ENCODE peak calls at places on chromosomes 1 and 21, in six cellular contexts. J is neural progenitor cell; I is AG04450; M is uterus; A is fibroblast of lung; B is naive thymus-derived CD4-positive, alpha-beta T cell. C is an unnamed sample. For H3K9me3, the result is how much of the 10 kb centered on the place peaks cover.

GRCh38 chr1:213327318-213327667 is 276.3 kb downstream of the RPS6KC1 start:
- DNase-seq in B (no peak), M (no peak), J (no peak), A (peak), I (peak), C (no peak)

GRCh38 chr1:35637401-35637809 is 3.9 kb downstream of the PSMB2 start:
- DNase-seq in A (peak), M (no peak), I (no peak), J (no peak), B (no peak), C (no peak)

GRCh38 chr1:21933397-21934248 is 3.5 kb downstream of the HSPG2 start:
- DNase-seq in B (no peak), A (peak), M (peak), I (no peak), J (no peak), C (no peak)

GRCh38 chr1:170309389-170310013 is 163.7 kb downstream of the NTMT2 start:
- DNase-seq in A (peak), J (no peak), I (peak), B (no peak), M (peak), C (no peak)

GRCh38 chr1:29655145-29655544 is 418.8 kb downstream of the PTPRU start:
- DNase-seq in B (no peak), I (no peak), M (no peak), J (no peak), A (no peak), C (no peak)

GRCh38 chr21:29332461-29333354 is 34.0 kb downstream of the BACH1 start:
- DNase-seq in J (no peak), A (peak), B (no peak), I (no peak), M (no peak), C (no peak)

GRCh38 chr1:87786861-87787548 is 458.3 kb downstream of the LMO4 start:
- DNase-seq in M (no peak), J (no peak), I (no peak), A (no peak), B (no peak), C (no peak)

GRCh38 chr1:85300140-85300539 is 23.7 kb upstream of the BCL10 start:
- DNase-seq in M (no peak), B (no peak), A (no peak), I (no peak), J (no peak), C (no peak)

GRCh38 chr1:46478721-46479485 is 10.7 kb upstream of the DMBX1 start:
- DNase-seq in A (no peak), M (no peak), I (no peak), J (no peak), B (no peak), C (no peak)

GRCh38 chr1:225449261-225449660 is 21.4 kb upstream of the LBR start:
- DNase-seq in M (no peak), J (no peak), B (no peak), I (no peak), A (peak), C (no peak)

GRCh38 chr1:201050515-201051277 is 27.2 kb upstream of the KIF21B start:
- DNase-seq in A (peak), B (no peak), I (no peak), M (no peak), J (no peak), C (no peak)

GRCh38 chr1:166350490-166350889 is 183.7 kb upstream of the FAM78B start:
- DNase-seq in B (no peak), I (no peak), J (no peak), M (no peak), A (no peak), C (no peak)

GRCh38 chr1:98119793-98120192 is 199.0 kb upstream of the DPYD start:
- DNase-seq in I (no peak), J (peak), A (peak), B (no peak), M (no peak), C (no peak)

GRCh38 chr1:203421246-203421645 is 54.4 kb upstream of the PRELP start:
- DNase-seq in B (no peak), M (no peak), A (no peak), I (no peak), J (no peak), C (no peak)

GRCh38 chr1:108000620-108001105 is 35.7 kb upstream of the VAV3 start:
- DNase-seq in J (no peak), A (peak), I (peak), M (peak), B (no peak), C (no peak)

GRCh38 chr1:41950820-41951219 is 32.1 kb upstream of the HIVEP3 start:
- DNase-seq in B (no peak), M (no peak), I (no peak), A (peak), J (no peak), C (no peak)

DNA sequence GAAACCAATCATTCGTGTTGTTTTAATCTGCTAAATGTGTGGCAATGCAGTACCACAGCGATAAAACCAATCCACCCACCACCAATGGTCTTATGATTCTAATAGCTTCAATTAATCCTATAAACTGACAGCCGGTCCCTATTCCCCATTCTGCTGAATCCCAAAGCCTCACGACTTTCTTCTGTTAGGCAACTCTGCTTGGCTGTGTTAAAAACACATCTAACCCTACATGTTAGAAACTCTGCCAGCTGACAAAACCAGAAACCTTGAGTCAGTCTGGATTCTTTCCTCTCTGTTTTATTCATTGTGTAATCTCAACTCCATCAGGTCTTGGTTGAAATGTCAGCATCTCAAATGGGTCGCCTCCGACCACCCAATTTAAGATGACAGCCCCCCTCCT is 312.1 kb downstream of the DISC1 start:
- DNase-seq in M (no peak), I (no peak), J (no peak), A (no peak), B (no peak), C (no peak)
- H3K9me3 ChIP-seq in M (under half), I (under half), J (under half), A (under half), B (under half), C (under half)

DNA sequence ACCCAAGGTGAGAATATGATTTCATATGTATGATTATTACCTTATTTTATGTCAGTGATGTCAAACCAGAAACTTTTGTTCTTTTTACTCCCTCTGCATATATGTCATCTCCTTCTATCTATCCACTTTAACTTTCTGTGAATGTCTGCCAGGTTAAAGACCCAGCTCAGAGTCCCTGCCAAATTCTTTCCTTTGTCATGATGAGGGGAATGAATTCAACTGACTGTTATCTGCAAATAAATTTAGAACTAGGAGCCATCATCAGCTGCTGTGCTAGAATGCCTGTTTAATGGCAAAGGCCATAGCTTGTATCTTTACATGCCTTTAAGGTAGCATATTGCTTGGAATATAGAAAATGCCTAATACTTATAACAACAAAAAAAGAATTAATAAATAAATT is 815.6 kb upstream of the NEGR1 start:
- DNase-seq in I (no peak), A (no peak), J (no peak), M (no peak), B (no peak), C (no peak)
- H3K9me3 ChIP-seq in I (under half), A (under half), J (under half), M (under half), B (under half), C (under half)

DNA sequence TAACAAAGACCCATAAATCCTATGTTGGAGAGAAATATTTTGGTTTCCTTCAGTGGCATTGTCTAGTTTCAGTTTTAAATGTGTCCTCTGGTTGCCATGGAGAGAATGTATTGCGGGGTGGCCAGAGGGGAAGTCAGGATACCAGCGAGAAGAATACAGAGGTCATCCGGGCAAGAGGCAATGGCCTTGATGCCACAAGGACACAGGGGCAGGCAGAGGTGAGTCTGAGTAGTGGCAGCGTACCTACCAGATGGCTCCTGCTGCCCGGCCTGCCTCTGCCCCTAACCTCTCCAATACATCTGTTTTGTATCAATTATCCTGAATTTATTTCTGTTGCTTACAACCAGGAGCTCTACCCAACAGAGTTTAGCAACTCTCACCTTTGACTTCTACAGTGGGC is 14.9 kb downstream of the KLHDC7A start:
- DNase-seq in B (no peak), J (no peak), M (no peak), A (no peak), I (no peak), C (no peak)
- H3K9me3 ChIP-seq in B (under half), J (under half), M (under half), A (under half), I (under half), C (under half)

DNA sequence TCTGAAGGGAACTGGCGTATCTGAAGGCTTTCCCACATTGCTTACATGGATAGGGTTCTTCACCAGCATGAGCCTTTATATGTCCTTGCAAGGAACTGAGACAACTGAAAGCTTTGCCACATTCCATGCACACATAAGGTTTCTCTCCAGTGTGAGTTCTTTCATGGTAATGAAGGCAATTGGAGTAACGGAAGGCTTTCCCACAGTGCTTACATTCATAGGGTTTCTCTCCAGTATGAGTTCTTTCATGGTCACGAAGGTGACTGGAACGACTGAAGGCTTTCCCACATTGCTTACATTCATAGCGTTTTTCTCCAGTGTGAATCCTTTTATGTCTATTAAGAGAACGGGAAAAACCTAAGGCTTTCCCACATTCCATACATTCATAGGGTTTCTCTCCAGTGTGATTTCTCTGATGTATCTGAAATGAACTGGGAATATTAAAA is 15.0 kb downstream of the ZNF124 start:
- DNase-seq in A (no peak), M (no peak), I (no peak), B (no peak), J (no peak), C (no peak)
- H3K9me3 ChIP-seq in A (under half), M (under half), I (under half), B (under half), J (half or more), C (half or more)

GRCh38 chr1:14160766-14161165 is 437.7 kb upstream of the KAZN start:
- DNase-seq in A (peak), I (no peak), M (no peak), B (no peak), J (no peak), C (no peak)

GRCh38 chr1:14156543-14156942 is 441.9 kb upstream of the KAZN start:
- DNase-seq in M (no peak), B (no peak), I (no peak), A (no peak), J (no peak), C (no peak)
- H3K9me3 ChIP-seq in M (under half), B (under half), I (under half), A (under half), J (under half), C (under half)

GRCh38 chr21:26840206-26840605 is 5.0 kb downstream of the ADAMTS1 start:
- DNase-seq in M (no peak), B (no peak), J (no peak), I (no peak), A (no peak), C (no peak)

GRCh38 chr21:26840912-26841311 is 4.3 kb downstream of the ADAMTS1 start:
- DNase-seq in J (no peak), I (no peak), B (no peak), M (peak), A (peak), C (no peak)

GRCh38 chr21:26843912-26844257 is 1.3 kb downstream of the ADAMTS1 start:
- DNase-seq in I (no peak), M (no peak), B (no peak), A (peak), J (peak), C (no peak)

GRCh38 chr21:26842976-26843911 is 2.0 kb downstream of the ADAMTS1 start:
- DNase-seq in M (peak), I (peak), B (no peak), J (peak), A (peak), C (no peak)

GRCh38 chr21:26842300-26842699 is 2.9 kb downstream of the ADAMTS1 start:
- DNase-seq in B (no peak), A (peak), I (no peak), J (no peak), M (no peak), C (no peak)
- H3K9me3 ChIP-seq in B (under half), A (under half), I (under half), J (under half), M (under half), C (under half)

GRCh38 chr1:152442291-152442690 is 28.2 kb upstream of the CRNN start:
- DNase-seq in A (no peak), J (no peak), M (no peak), B (no peak), I (no peak), C (no peak)
- H3K9me3 ChIP-seq in A (under half), J (under half), M (under half), B (under half), I (under half), C (under half)

GRCh38 chr1:83543222-83543973 is 455.5 kb downstream of the TTLL7 start:
- DNase-seq in A (no peak), M (no peak), J (no peak), B (no peak), I (no peak), C (no peak)

GRCh38 chr1:83548311-83548710 is 450.6 kb downstream of the TTLL7 start:
- DNase-seq in J (no peak), I (no peak), M (no peak), B (no peak), A (no peak), C (no peak)

GRCh38 chr1:83546863-83547262 is 452.1 kb downstream of the TTLL7 start:
- DNase-seq in M (no peak), B (no peak), A (peak), J (no peak), I (no peak), C (no peak)

GRCh38 chr1:83547903-83548302 is 451.0 kb downstream of the TTLL7 start:
- DNase-seq in B (no peak), A (peak), M (no peak), J (no peak), I (no peak), C (no peak)

DNA sequence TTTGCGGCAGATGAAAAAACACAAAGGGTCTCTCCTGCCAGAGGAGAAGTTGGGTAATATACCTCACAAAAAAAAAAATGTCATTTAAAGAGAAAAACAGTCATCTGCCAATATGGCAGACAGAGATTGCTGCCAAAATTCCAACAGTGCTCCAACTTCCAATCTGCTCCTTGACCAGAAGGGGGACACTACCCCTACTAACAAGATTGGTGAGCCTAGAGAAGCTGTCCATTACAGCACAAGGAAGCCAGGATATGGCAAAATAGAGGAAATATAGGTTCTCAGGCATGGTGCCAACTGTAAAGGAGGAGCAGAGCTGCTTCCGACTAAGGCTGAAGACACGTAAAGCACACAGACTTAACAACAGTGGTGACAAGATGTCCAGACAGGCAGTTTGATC is 453.5 kb downstream of the TTLL7 start:
- DNase-seq in I (no peak), M (no peak), A (no peak), B (no peak), J (peak), C (no peak)
- H3K9me3 ChIP-seq in I (under half), M (under half), A (under half), B (under half), J (under half), C (under half)

DNA sequence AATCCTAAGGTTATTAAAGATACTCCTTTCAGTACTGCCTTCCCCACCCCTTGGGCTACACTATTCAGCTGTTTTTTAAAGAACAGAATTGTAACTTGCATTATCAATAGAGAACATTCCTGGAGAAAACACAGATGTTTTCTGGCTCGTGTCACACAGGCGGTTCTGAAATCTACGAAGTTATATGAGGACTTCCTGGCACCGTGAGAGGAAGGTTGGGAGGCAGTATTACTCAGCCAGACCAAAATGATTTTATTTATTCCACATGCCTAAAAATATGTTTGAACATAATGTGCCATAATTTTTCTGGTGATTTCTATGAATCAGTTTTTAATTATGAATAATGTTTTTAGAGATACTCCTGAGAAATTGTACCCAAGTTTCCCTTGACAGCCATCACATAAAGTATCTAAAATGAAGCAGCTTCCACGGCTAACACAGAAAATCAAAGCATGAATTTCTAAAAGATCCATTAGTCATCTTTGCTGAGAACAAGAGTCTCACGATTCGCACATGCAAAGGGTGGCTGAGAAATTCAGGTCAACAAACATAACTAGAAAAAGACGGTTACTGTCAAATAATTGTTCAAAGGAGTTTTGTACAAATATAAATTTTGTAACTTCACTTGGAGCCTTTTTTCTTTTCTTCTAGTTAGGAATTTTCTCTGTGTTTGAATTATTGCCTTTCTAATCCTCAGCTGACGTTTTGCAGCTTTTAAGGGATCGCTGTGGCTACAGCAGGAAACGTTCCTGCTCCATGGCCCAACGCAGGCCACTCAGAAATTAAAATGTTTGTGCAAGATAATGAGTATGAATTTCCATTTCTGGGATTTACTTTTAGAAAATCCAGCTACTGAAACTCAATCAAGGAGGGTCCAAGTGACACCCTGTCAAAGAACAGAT is 8.0 kb upstream of the SIM2 start:
- DNase-seq in I (no peak), A (no peak), J (peak), M (no peak), B (no peak), C (no peak)
- H3K9me3 ChIP-seq in I (under half), A (under half), J (under half), M (under half), B (under half), C (under half)

DNA sequence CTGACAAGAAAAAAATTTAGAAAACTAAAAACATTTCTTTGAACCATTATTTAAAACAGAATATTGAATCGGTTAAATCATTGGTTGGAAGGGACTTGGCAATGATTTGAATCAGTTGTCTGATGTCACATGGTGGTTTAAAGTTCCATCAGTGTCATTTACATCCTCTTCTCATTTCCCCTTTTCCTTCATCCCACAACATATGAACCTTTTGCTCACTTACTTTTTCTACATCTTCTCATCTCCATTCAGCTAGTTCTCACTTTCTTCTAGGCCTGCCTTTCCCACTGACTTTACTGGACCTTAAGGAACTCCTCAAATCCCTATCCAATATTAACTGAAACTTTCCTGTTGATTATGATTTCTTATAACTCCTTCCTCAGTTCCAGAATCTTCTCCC is 58.5 kb downstream of the PHACTR4 start:
- DNase-seq in B (no peak), J (no peak), I (no peak), M (no peak), A (no peak), C (no peak)
- H3K9me3 ChIP-seq in B (under half), J (under half), I (under half), M (under half), A (under half), C (under half)